ENCODE peak calls at places on chromosomes 12 and 14, in nine cellular contexts. W is endodermal cell, U is RWPE1, M is lower leg skin, L is AG09319, V is HFF-Myc, N is neural crest cell, J is AG10803, R is MCF 10A. E is an unnamed sample.

GRCh38 chr14:100654814-100655795 is 67.9 kb upstream of the BEGAIN start:
- DNase-seq in R (no peak), W (peak), M (no peak), N (peak), V (no peak), J (no peak), U (peak), L (no peak), E (peak)

GRCh38 chr12:2051700-2052625 is 824 bp upstream of the CACNA1C start:
- DNase-seq in M (no peak), N (no peak), R (no peak), U (no peak), J (no peak), V (no peak), L (no peak), W (peak), E (no peak)

GRCh38 chr14:104146651-104147345 is 8.4 kb downstream of the KIF26A start:
- DNase-seq in J (no peak), M (no peak), U (no peak), V (no peak), W (peak), N (no peak), R (no peak), L (no peak), E (no peak)

GRCh38 chr12:68591716-68592437 is 18.8 kb upstream of the RAP1B start:
- DNase-seq in R (no peak), J (no peak), L (no peak), V (no peak), M (no peak), U (no peak), N (no peak), W (no peak), E (peak)

GRCh38 chr14:71720978-71721624 is 211.1 kb upstream of the RGS6 start:
- DNase-seq in V (peak), W (peak), J (peak), U (peak), N (peak), L (peak), M (no peak), R (peak), E (peak)

GRCh38 chr12:71754461-71755145 is at the start of gene RAB21:
- DNase-seq in R (peak), J (peak), N (peak), V (peak), M (peak), W (peak), L (peak), U (peak), E (peak)

GRCh38 chr12:79424109-79424721 is 266.5 kb downstream of the PAWR start:
- DNase-seq in V (peak), U (peak), L (peak), W (no peak), N (no peak), R (peak), J (peak), M (no peak), E (no peak)

GRCh38 chr14:23483216-23483854 is 13.8 kb downstream of the NGDN start:
- DNase-seq in W (peak), N (peak), M (no peak), J (no peak), V (no peak), U (no peak), R (peak), L (no peak), E (peak)

GRCh38 chr12:93778306-93778705 is 101.1 kb downstream of the CRADD start:
- DNase-seq in L (peak), U (no peak), M (peak), N (no peak), R (peak), V (no peak), W (no peak), J (peak), E (no peak)

GRCh38 chr12:92929957-92930356 is 862 bp upstream of the EEA1 start:
- DNase-seq in V (no peak), U (no peak), N (no peak), M (no peak), R (peak), L (no peak), W (no peak), J (no peak), E (no peak)

GRCh38 chr14:94867931-94868597 is 98.2 kb upstream of the GSC start:
- DNase-seq in U (no peak), J (peak), N (peak), L (no peak), R (peak), M (no peak), V (no peak), W (no peak), E (no peak)

GRCh38 chr14:58501214-58501816 is 73.8 kb downstream of the KIAA0586 start:
- DNase-seq in W (no peak), N (no peak), J (peak), R (peak), M (no peak), V (peak), L (peak), U (peak), E (peak)

GRCh38 chr14:97210202-97210601 is 413.0 kb downstream of the VRK1 start:
- DNase-seq in R (no peak), L (no peak), J (no peak), N (no peak), V (no peak), U (no peak), W (no peak), M (no peak), E (no peak)

GRCh38 chr12:11785722-11786121 is 136.2 kb downstream of the ETV6 start:
- DNase-seq in W (no peak), J (peak), N (no peak), U (peak), L (peak), M (no peak), V (no peak), R (peak), E (no peak)

GRCh38 chr12:31300341-31300740 is 25.6 kb downstream of the SINHCAF start:
- DNase-seq in J (no peak), V (no peak), U (no peak), W (no peak), R (no peak), N (no peak), M (no peak), L (no peak), E (no peak)

GRCh38 chr12:47763481-47764344 is 5.0 kb upstream of the RAPGEF3 start:
- DNase-seq in V (no peak), U (peak), J (no peak), W (no peak), N (no peak), M (no peak), R (peak), L (no peak), E (no peak)

GRCh38 chr12:127677537-127678131 is 589.3 kb upstream of the TMEM132C start:
- DNase-seq in R (peak), M (peak), L (peak), J (peak), W (peak), V (peak), U (peak), N (peak), E (peak)

GRCh38 chr14:104420990-104421389 is 158.6 kb upstream of the C14orf180 start:
- DNase-seq in M (no peak), U (no peak), V (no peak), N (no peak), W (peak), J (no peak), R (no peak), L (no peak), E (no peak)

GRCh38 chr12:132617822-132618682 is 524 bp upstream of the P2RX2 start:
- DNase-seq in J (no peak), W (peak), R (no peak), M (no peak), V (no peak), N (no peak), L (no peak), U (no peak), E (no peak)

GRCh38 chr14:96567289-96567899 is 65.2 kb downstream of the PAPOLA start:
- DNase-seq in M (no peak), J (peak), U (no peak), V (no peak), N (no peak), L (no peak), W (no peak), R (peak), E (no peak)

GRCh38 chr12:4483885-4484823 is 38.5 kb upstream of the FGF6 start:
- DNase-seq in L (no peak), U (peak), J (no peak), N (no peak), M (no peak), W (no peak), R (peak), V (no peak), E (no peak)

GRCh38 chr12:67592228-67593011 is 56.1 kb upstream of the DYRK2 start:
- DNase-seq in M (no peak), U (peak), J (peak), R (peak), L (peak), N (no peak), V (peak), W (no peak), E (no peak)

GRCh38 chr12:13386269-13387039 is 189.9 kb downstream of the EMP1 start:
- DNase-seq in L (no peak), W (peak), M (no peak), V (no peak), J (no peak), U (no peak), R (no peak), N (no peak), E (no peak)

GRCh38 chr12:93571854-93572711 is at the start of gene SOCS2:
- DNase-seq in R (peak), V (no peak), N (peak), M (peak), W (peak), L (no peak), U (peak), J (no peak), E (peak)

GRCh38 chr12:54258286-54258685 is 21.6 kb downstream of the CBX5 start:
- DNase-seq in U (no peak), N (no peak), L (no peak), W (no peak), R (no peak), V (no peak), J (peak), M (no peak), E (no peak)

GRCh38 chr14:60240139-60240856 is 8.7 kb upstream of the PPM1A start:
- DNase-seq in J (no peak), V (no peak), W (no peak), R (no peak), M (no peak), L (no peak), N (no peak), U (no peak), E (no peak)

GRCh38 chr14:21729703-21730212 is 56.1 kb upstream of the OR4E1 start:
- DNase-seq in R (no peak), M (no peak), N (no peak), V (no peak), L (no peak), J (no peak), U (no peak), W (no peak), E (no peak)

GRCh38 chr12:98701166-98701565 is 56.1 kb downstream of the APAF1 start:
- DNase-seq in U (no peak), V (no peak), N (no peak), J (no peak), M (no peak), W (no peak), L (no peak), R (no peak), E (no peak)

GRCh38 chr12:22684526-22685118 is 59.7 kb downstream of the ETNK1 start:
- DNase-seq in R (peak), L (peak), N (no peak), W (no peak), V (no peak), J (peak), M (no peak), U (no peak), E (no peak)
- TF ChIP-seq CTCF in R (peak), L (peak), N (peak), W (peak), V (peak), J (peak), M (no peak), U (peak), E (peak)

GRCh38 chr12:113152196-113152834 is 2.8 kb downstream of the CFAP73 start:
- DNase-seq in W (no peak), J (no peak), N (no peak), M (no peak), L (no peak), V (no peak), R (no peak), U (no peak), E (no peak)

GRCh38 chr12:113154351-113154973 is 4.9 kb downstream of the CFAP73 start:
- DNase-seq in U (no peak), R (no peak), J (peak), W (peak), L (no peak), N (no peak), M (no peak), V (no peak), E (peak)

GRCh38 chr12:113155060-113155459 is 5.5 kb downstream of the CFAP73 start:
- DNase-seq in M (no peak), U (no peak), W (peak), R (no peak), V (no peak), J (no peak), N (no peak), L (no peak), E (no peak)

GRCh38 chr12:113151655-113152054 is 2.1 kb downstream of the CFAP73 start:
- DNase-seq in U (no peak), W (no peak), R (no peak), N (no peak), L (no peak), M (no peak), V (no peak), J (no peak), E (no peak)

DNA sequence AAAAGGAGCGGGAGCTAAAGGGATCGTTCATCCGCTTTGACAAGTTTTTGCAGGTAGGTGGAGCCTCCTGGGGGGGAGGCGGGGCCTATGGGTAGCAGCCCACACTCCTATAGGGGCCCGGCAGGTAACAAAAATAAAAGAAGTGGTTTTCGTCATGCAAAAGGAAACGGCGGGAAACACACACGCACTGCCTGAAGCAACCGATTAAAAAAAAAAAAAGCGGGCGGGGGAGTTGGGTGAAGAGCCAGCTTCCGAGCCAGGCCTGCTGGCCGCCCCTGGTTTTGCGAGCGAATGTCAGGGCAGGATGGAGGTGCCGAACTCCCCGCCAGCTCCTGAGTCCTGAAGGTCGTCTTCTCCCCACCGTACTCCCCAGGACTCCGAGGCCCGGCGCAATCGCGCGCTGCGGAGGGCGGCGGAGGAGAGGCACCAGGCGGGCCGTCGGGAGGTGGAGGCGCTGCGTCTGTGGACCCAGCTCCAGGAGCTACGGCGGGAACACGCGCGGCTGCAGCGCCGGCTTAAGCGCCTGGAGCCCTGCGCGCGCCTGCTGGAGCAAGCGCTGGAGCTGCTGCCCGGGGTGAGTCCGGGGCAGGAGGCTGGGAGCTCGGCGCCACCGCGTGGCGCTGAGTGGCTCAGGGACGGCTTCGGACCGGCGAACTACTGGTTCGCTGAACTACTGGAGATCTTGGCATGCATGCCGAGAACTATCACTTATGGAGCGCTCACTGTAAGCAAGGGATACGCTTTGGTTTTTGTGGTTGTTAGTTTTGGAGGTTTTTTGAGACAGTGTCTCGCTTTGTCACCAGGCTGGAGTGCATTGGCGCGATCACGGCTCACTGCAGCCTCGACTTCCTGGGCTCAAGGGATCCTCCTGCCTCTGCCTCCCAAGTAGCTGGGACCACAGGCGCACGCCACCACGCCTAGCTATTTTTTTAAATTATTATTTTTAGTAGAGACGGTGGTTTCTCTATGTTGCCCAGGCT is 3.6 kb downstream of the CFAP73 start:
- DNase-seq in M (peak), R (peak), N (peak), V (no peak), J (peak), U (peak), W (peak), L (peak), E (peak)
- TF ChIP-seq CTCF in M (no peak), R (peak), N (peak), V (peak), J (peak), U (peak), W (peak), L (peak), E (peak)

DNA sequence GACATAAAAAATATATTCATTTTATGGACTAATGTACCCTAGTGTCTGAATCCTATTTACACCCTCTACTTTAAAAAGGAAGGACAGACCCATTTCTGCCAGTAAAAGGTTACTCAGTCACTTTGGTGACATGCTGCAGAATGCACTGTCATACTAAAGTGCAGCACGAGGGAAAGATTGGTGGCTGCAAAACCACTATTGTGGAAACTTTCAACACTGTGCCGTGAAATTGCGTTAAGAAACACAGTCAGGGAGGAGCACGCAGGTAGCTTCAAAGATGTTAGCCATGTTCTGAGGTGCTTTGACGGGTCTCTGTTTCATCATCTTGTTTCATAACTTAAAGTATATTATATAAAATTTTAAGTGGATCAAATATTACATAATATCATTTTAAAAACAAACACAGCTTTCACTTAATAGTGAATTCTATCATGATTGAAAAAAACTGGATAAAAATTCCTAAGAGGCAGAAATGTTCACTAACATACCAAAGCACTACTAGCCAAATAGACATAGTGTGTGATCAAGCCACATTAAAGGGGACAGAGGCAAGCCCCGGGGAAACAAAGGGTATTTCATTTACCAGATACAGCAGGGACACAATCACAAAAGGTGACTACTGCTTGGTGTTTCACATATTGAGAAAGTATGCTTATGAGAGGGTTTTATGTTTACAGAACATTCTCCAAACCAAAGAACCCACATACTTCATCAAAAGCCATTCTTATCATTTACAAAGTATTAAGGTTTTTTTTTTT is 330.8 kb upstream of the SOX5 start:
- DNase-seq in W (no peak), M (no peak), U (no peak), J (no peak), N (no peak), R (no peak), L (no peak), V (no peak), E (no peak)
- TF ChIP-seq CTCF in W (no peak), M (no peak), U (no peak), J (no peak), N (no peak), R (no peak), L (no peak), V (no peak), E (no peak)

GRCh38 chr12:114623737-114624136 is 60.2 kb downstream of the TBX3 start:
- DNase-seq in L (no peak), M (no peak), W (no peak), N (no peak), R (no peak), J (no peak), U (no peak), V (no peak), E (no peak)

GRCh38 chr12:114631242-114631641 is 52.7 kb downstream of the TBX3 start:
- DNase-seq in V (no peak), L (no peak), N (no peak), U (no peak), W (no peak), J (no peak), R (no peak), M (no peak), E (no peak)

GRCh38 chr12:114627393-114627792 is 56.6 kb downstream of the TBX3 start:
- DNase-seq in J (no peak), L (no peak), N (no peak), M (no peak), V (no peak), W (no peak), R (no peak), U (no peak), E (no peak)

GRCh38 chr12:114628199-114628598 is 55.8 kb downstream of the TBX3 start:
- DNase-seq in M (no peak), N (no peak), R (no peak), L (no peak), J (no peak), W (peak), V (no peak), U (no peak), E (no peak)

DNA sequence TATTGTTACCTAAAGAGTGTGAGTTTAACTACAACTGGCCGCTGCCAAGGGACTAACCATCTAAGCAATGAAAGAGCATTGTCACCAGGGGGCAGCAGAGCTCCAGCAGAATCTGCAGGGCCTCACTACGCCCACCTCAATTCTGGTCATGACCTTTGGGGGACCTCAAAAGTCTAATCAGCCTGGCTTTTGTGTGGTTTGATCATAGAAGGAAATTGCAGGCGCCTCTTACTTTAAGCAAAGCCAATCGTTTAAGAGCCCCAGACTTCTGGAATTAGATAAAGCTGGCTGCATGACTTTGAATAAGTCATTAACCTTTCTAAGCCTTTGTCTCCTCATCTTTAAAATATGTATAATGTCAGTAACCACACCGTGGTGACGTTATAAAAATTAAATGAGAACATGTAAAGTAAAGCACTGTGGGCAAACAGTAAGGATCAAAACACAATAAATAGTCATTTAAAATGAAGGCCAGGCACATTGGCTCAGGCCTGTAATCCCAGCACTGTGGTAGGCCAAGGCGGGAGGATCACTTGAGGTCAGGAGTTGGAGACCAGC is 58.6 kb downstream of the TBX3 start:
- DNase-seq in R (peak), L (peak), W (peak), N (peak), U (peak), J (peak), V (peak), M (no peak), E (peak)
- TF ChIP-seq CTCF in R (peak), L (peak), W (peak), N (peak), U (peak), J (peak), V (peak), M (no peak), E (peak)

E was measured in activated CD8-positive, alpha-beta T cell treated with anti-CD3 and anti-CD28 coated beads for 36 hours.